ENCODE peak calls at places on chromosomes 6 and 20, in five cellular contexts. J is activated naive CD4-positive, alpha-beta T cell treated with anti-CD3 and anti-CD28 coated beads, Interleukin-2, amount 10 ng/mL, durations not matched to agents 7 days and 5 days; D is omental fat pad; S is brain pericyte; N is NCI-H460. X is an unnamed sample.

GRCh38 chr6:151121900-151122299 is 117.9 kb upstream of the AKAP12 start:
- DNase-seq in J (no peak), D (no peak), S (no peak), N (no peak), X (no peak)

GRCh38 chr6:142810952-142811514 is 133.9 kb downstream of the HIVEP2 start:
- DNase-seq in J (no peak), D (no peak), S (no peak), N (no peak), X (no peak)

GRCh38 chr6:101544286-101544685 is 150.8 kb downstream of the GRIK2 start:
- DNase-seq in J (no peak), D (no peak), S (no peak), N (no peak), X (no peak)

GRCh38 chr20:2658414-2659354 is 5.3 kb downstream of the IDH3B start:
- DNase-seq in J (no peak), D (no peak), S (no peak), N (peak), X (no peak)

GRCh38 chr6:126182650-126183311 is 157.1 kb upstream of the CENPW start:
- DNase-seq in J (no peak), D (no peak), S (no peak), N (no peak), X (no peak)

GRCh38 chr20:9407805-9408421 is 106.5 kb upstream of the LAMP5 start:
- DNase-seq in J (peak), D (peak), S (peak), N (peak), X (peak)

GRCh38 chr20:62952373-62953166 is at the start of gene SLC17A9:
- DNase-seq in J (peak), D (no peak), S (no peak), N (peak), X (peak)

GRCh38 chr6:81808834-81809598 is 56.5 kb upstream of the TENT5A start:
- DNase-seq in J (no peak), D (no peak), S (no peak), N (no peak), X (no peak)

GRCh38 chr20:52731086-52731485 is 241.1 kb upstream of the TSHZ2 start:
- DNase-seq in J (no peak), D (no peak), S (no peak), N (no peak), X (peak)

GRCh38 chr20:4234128-4234527 is 218.8 kb upstream of the RNF24 start:
- DNase-seq in J (no peak), D (no peak), S (no peak), N (no peak), X (no peak)

GRCh38 chr6:111642463-111643158 is 36.9 kb upstream of the TRAF3IP2 start:
- DNase-seq in J (peak), D (no peak), S (peak), N (peak), X (peak)

GRCh38 chr6:141677598-141678211 is 455.0 kb upstream of the GJE1 start:
- DNase-seq in J (no peak), D (no peak), S (no peak), N (peak), X (peak)

GRCh38 chr6:150969901-150970300 is 104.4 kb downstream of the MTHFD1L start:
- DNase-seq in J (no peak), D (no peak), S (no peak), N (no peak), X (no peak)

GRCh38 chr6:108736832-108737231 is 111.4 kb upstream of the ARMC2 start:
- DNase-seq in J (no peak), D (no peak), S (no peak), N (no peak), X (peak)

GRCh38 chr6:54431466-54431865 is 123.2 kb downstream of the TINAG start:
- DNase-seq in J (no peak), D (no peak), S (no peak), N (no peak), X (no peak)

GRCh38 chr20:62366370-62367135 is 559 bp downstream of the LAMA5 start:
- DNase-seq in J (no peak), D (no peak), S (no peak), N (no peak), X (peak)

GRCh38 chr20:24895898-24896658 is 53.0 kb upstream of the CST7 start:
- DNase-seq in J (no peak), D (no peak), S (no peak), N (no peak), X (no peak)

GRCh38 chr6:21769405-21769851 is 175.9 kb downstream of the SOX4 start:
- DNase-seq in J (no peak), D (no peak), S (no peak), N (no peak), X (peak)

GRCh38 chr6:169454204-169454871 is 200.7 kb upstream of the THBS2 start:
- DNase-seq in J (no peak), D (no peak), S (no peak), N (peak), X (no peak)

GRCh38 chr6:54493138-54493537 is 184.9 kb downstream of the TINAG start:
- DNase-seq in J (no peak), D (no peak), S (no peak), N (peak), X (no peak)